ENCODE peak calls at places on chromosome 16, in five cellular contexts. S is esophagus squamous epithelium, M is breast epithelium, O is heart left ventricle, F is A549. U is an unnamed sample.

GRCh38 chr16:88405325-88406060 is 22.7 kb downstream of the ZNF469 start:
- DNase-seq in S (no peak), M (peak), O (no peak), F (no peak), U (no peak)

GRCh38 chr16:19291459-19291858 is 5.9 kb downstream of the CLEC19A start:
- DNase-seq in S (no peak), M (no peak), O (no peak), F (peak), U (no peak)

GRCh38 chr16:19659554-19659953 is 58.5 kb downstream of the KNOP1 start:
- DNase-seq in S (no peak), M (no peak), O (no peak), F (peak), U (no peak)

GRCh38 chr16:31695667-31696066 is 168.0 kb downstream of the AHSP start:
- DNase-seq in S (no peak), M (no peak), O (no peak), F (no peak), U (no peak)

GRCh38 chr16:54957403-54957802 is 26.7 kb downstream of the IRX5 start:
- DNase-seq in S (no peak), M (no peak), O (no peak), F (peak), U (no peak)

GRCh38 chr16:89556750-89557149 is 3.7 kb upstream of the RPL13 start:
- DNase-seq in S (no peak), M (no peak), O (no peak), F (no peak), U (no peak)

GRCh38 chr16:1550061-1550460 is 16.6 kb downstream of the TMEM204 start:
- DNase-seq in S (no peak), M (no peak), O (no peak), F (no peak), U (no peak)

GRCh38 chr16:75627856-75628255 is 4.8 kb upstream of the ADAT1 start:
- DNase-seq in S (no peak), M (no peak), O (no peak), F (no peak), U (no peak)

GRCh38 chr16:22397459-22397858 is 23.0 kb upstream of the CDR2 start:
- DNase-seq in S (no peak), M (no peak), O (no peak), F (no peak), U (no peak)

GRCh38 chr16:52254753-52255152 is 292.2 kb downstream of the TOX3 start:
- DNase-seq in S (no peak), M (no peak), O (no peak), F (no peak), U (no peak)

GRCh38 chr16:86718118-86718517 is 139.8 kb downstream of the FOXL1 start:
- DNase-seq in S (no peak), M (no peak), O (no peak), F (peak), U (no peak)

GRCh38 chr16:30131869-30132475 is 9.0 kb upstream of the MAPK3 start:
- DNase-seq in S (no peak), M (no peak), O (no peak), F (no peak), U (no peak)

GRCh38 chr16:79899316-79900110 is 299.0 kb upstream of the MAF start:
- DNase-seq in S (no peak), M (no peak), O (no peak), F (no peak), U (no peak)

GRCh38 chr16:19177111-19177747 is 9.2 kb downstream of the SYT17 start:
- DNase-seq in S (no peak), M (no peak), O (no peak), F (peak), U (no peak)

GRCh38 chr16:70608516-70608915 is 37.8 kb upstream of the IL34 start:
- DNase-seq in S (no peak), M (peak), O (no peak), F (no peak), U (no peak)

GRCh38 chr16:69930117-69930776 is 20.9 kb upstream of the CLEC18A start:
- DNase-seq in S (no peak), M (no peak), O (peak), F (peak), U (no peak)

GRCh38 chr16:13041646-13042045 is 140.2 kb downstream of the SHISA9 start:
- DNase-seq in S (no peak), M (no peak), O (no peak), F (no peak), U (no peak)

GRCh38 chr16:19137201-19137601 is 23.4 kb downstream of the ITPRIPL2 start:
- DNase-seq in S (no peak), M (no peak), O (no peak), F (no peak), U (no peak)

GRCh38 chr16:20744922-20745440 is 3.4 kb upstream of the THUMPD1 start:
- DNase-seq in S (no peak), M (no peak), O (peak), F (no peak), U (no peak)

GRCh38 chr16:397135-397661 is at the start of gene NME4:
- DNase-seq in S (no peak), M (no peak), O (peak), F (peak), U (no peak)

GRCh38 chr16:53007095-53007494 is 45.6 kb downstream of the CHD9NB start:
- DNase-seq in S (no peak), M (no peak), O (no peak), F (no peak), U (no peak)

GRCh38 chr16:84658690-84659089 is 10.4 kb downstream of the KLHL36 start:
- DNase-seq in S (no peak), M (no peak), O (no peak), F (no peak), U (no peak)
- TF ChIP-seq CTCF in S (no peak), M (no peak), O (no peak), F (no peak), U (no peak)

DNA sequence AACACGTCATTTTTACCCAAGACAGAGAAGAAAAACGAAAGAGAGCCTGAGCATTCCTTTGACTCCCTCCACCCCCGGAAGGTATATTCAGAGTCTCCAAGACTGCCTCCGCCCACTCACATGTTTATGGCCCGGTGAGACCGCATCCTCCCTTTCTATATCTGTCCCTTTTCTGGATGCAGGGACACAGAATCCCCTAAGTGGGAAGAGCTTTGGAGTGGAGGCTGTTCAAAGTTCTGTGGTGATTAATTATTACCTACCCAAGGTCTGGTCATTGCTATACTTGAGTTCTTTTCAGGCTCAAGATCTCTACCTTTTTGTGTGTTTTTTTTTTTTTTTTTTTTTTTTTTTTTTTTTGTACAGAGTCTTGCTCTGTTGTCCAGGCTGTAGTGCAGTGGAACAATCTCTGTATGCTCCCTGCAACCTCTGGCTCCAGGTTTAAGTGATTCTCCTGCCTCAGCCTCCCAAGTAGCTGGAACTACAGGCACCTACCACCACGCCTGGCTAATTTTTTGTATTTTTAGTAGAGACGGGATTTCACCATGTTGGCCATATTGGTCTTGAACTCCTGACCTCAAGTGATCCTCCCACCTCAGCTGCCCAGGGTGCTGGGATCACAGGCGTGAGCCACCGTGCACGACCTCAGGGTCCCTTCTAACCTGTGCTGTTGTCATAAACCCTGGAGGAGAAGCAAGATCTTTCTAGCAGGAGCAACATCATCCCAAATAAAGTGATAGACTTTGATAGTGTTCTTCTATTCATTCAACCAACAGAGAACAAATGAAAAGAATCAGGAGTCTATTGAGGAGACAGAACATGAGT is 407.1 kb downstream of the WWOX start:
- DNase-seq in S (no peak), M (no peak), O (no peak), F (no peak), U (no peak)
- H3K4me3 ChIP-seq in S (peak), M (peak), O (peak), F (no peak), U (no peak)

GRCh38 chr16:85610446-85611204 is 2.5 kb upstream of the GSE1 start:
- DNase-seq in S (peak), M (peak), O (peak), F (peak), U (peak)

GRCh38 chr16:85611205-85611454 is 2.0 kb upstream of the GSE1 start:
- DNase-seq in S (no peak), M (no peak), O (peak), F (peak), U (peak)

GRCh38 chr16:85612801-85613608 is at the start of gene GSE1:
- DNase-seq in S (no peak), M (peak), O (peak), F (peak), U (peak)

GRCh38 chr16:85612191-85612800 is 826 bp upstream of the GSE1 start:
- DNase-seq in S (no peak), M (peak), O (peak), F (peak), U (peak)

DNA sequence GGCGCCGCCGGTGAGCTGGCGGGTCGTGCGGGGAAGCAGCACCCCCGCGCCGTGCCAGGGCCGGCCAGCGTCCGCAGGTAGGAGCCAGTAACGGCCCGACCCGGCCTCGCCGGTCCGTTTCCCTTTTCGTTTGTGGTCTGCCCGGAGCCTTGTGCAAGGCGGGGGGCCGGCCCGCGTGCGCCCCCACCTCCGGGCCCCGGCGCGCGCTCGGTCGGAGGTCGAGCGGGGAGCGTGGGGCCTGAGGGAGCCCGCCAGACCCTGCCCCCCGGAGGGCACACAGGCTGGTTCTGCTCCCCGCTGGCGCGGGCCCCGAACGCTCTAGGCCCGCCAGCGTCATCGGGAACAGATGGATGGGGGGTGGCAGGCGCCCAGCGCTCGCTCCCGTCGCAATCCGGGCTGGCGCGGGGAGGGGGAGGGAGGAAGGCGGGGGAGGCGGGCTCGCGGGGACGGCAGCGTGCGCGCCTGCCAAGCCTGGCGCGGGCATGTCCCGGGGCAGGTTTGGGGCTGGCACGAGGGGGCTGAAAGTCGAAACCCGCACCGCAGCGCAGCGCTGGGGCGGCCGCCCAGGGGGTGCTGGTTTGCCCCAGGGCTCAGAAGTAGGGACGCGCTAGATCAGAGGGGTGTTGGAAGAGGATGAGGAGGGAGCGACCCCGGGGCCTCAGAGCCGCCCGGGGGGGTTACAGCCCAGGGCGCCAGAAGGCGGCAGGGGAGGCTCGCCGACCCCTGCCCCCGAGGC is 1.5 kb upstream of the GSE1 start:
- DNase-seq in S (no peak), M (peak), O (peak), F (peak), U (peak)
- TF ChIP-seq POLR2A in S (peak), M (no peak), O (peak), F (peak), U (no peak)

DNA sequence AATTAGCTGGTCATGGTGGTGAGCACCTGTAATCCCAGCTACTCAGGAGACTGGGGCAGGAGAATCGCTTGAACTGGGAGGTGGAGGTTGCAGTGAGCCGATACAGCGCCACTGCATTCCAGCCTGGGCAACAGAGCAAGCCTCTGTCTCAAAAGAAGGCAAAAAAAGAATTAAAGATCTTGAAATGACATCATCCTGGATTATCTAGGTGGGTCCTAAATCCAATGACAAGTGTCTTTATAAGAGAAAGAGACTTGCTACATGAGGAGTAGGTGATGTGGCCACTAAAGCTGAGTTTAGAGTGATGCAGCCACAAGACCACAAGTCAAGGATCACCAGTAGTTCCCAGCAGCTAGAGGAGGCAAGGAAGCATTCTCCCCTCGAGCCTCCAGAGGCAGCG is 15.8 kb downstream of the CIITA start:
- DNase-seq in S (no peak), M (no peak), O (no peak), F (no peak), U (no peak)
- TF ChIP-seq CTCF in S (no peak), M (no peak), O (no peak), F (no peak), U (no peak)

GRCh38 chr16:66551362-66551761 is 1.0 kb upstream of the CKLF start:
- DNase-seq in S (no peak), M (no peak), O (no peak), F (peak), U (no peak)
- H3K4me3 ChIP-seq in S (no peak), M (no peak), O (peak), F (no peak), U (no peak)

GRCh38 chr16:51155901-51156810 is 5.1 kb upstream of the SALL1 start:
- DNase-seq in S (no peak), M (no peak), O (no peak), F (peak), U (no peak)
- TF ChIP-seq POLR2A in S (no peak), M (no peak), O (no peak), F (no peak), U (no peak)

DNA sequence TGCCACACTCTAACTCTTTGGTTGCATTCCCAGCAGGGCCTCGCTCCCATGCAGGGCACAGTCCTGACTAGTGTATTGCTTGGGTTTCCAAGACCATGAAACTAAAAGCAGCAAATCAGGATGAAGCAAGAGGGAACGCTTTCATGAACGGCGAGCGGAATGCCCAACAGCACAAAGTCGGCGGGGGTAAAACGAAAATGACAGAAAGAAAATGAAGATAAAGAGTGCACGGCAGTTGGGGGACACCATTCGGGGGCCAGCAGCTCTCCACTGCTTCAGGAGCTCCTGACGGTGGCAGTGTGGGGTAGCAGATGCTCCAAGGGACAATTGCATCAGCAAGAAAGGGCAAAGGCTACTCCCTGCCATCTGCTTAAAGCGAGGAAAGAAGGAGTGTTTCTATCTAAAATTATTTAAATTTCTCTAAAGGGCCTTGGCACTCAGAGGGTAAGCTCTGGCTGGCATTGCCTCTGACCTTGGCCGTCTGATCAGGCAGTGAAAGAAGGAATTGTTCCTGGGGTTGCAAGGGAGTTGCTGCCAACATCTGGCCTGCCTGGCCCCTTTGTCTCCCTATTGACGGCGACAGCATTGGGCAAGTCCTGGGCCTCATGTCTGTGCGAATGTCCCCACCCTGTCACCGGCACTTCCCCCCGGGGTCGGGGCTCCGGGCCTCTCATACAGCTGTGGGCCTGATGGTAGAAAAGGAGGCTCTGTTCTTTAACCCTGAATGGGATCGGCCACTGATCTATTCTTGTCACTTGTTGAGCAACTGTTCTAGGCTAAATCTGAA is 138.2 kb downstream of the CMIP start:
- DNase-seq in S (no peak), M (no peak), O (peak), F (peak), U (peak)
- TF ChIP-seq CTCF in S (no peak), M (no peak), O (peak), F (peak), U (no peak)

GRCh38 chr16:57262841-57263584 is 18.0 kb downstream of the ARL2BP start:
- DNase-seq in S (no peak), M (peak), O (peak), F (no peak), U (no peak)

GRCh38 chr16:57264950-57265371 is 19.5 kb downstream of the PLLP start:
- DNase-seq in S (no peak), M (peak), O (no peak), F (no peak), U (peak)

GRCh38 chr16:57264381-57264780 is 19.3 kb downstream of the ARL2BP start:
- DNase-seq in S (no peak), M (peak), O (no peak), F (no peak), U (no peak)

GRCh38 chr16:57261806-57262205 is 16.7 kb downstream of the ARL2BP start:
- DNase-seq in S (no peak), M (peak), O (peak), F (no peak), U (no peak)

DNA sequence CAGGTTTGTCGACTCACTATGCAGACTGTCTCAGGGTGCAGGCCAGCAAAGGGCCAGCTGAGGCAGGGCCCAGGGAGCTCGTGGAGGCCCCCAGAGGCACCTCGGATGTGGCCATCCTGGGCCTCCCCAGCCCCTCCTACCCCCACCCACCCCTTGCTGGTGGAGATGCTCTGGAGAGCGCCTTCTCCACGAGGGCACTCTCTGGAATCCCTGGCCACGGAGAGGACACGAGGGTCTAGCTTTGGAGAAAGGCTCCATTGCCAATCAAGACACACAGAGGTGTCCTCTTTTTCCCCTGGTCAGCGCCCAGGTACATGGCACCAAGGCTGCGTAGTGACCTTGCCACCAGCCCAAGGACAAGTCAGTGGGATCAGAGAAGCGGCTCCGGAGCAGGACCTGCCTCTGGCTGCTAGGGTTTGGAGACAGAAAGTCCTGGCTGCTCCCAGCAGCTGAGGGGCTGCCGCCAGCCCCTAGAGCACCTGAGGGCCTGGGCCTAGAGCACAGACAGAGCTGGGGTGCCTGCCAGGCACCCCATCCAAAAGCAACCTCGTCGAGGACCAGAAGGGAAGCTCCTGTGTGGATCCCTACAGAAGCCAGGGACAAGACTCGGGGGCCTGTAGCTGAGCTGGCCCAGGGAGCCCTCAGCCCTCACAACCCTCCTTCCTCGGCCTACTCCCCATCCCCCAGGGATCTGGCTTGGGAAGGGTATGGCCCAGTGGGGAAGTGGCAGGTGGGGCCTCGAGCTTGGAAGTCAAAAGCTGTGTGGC is 18.7 kb downstream of the ARL2BP start:
- DNase-seq in S (no peak), M (peak), O (no peak), F (no peak), U (no peak)
- H3K4me3 ChIP-seq in S (no peak), M (no peak), O (no peak), F (no peak), U (no peak)

DNA sequence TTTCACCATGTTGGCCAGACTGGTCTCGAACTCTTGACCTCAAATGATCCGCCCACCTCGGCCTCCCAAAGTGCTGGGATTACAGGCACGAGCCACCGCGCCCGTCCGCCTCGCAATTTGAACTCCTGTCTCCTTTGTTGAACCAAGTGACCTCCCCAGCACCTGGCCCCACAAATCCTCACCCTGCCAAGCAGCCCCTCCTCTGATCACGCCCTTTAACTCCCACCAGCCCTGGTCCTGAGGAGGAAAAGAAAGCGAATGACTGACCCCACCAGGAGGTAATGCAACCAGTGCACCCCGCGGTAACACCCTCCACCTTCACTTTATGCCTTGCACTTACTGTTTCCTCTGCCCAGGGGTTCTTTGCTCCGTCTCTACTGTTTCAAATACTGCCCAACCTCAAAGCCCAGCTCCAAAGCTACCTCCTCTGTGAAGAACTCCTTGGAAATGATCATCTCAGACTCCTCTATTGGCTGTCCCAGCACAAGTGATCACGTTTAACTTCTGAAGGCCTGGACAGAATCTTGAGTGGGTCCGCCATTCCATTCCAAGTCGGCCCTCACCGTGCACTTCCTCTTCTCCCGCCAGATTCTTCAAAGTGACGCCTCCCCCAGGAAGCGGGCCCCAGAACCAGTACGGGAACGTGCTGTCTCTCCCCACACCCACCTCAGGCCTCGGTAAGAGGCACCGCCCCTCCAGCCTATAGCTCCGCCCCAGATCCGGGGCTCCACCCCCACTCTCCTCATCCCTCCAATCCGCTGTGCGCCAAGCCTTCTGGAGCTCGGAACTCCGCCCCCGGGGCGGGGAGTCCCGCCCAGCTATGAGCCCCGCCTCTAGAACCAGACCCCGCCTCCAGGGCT is 4.4 kb downstream of the CD19 start:
- DNase-seq in S (peak), M (peak), O (peak), F (peak), U (peak)
- TF ChIP-seq POLR2A in S (no peak), M (no peak), O (no peak), F (no peak), U (no peak)